ENCODE peak calls at places on chromosome 1, in four cellular contexts. One of them, this sample, is unnamed.

GRCh38 chr1:55239548-55239947 is 24.4 kb upstream of the USP24 start:
- DNase-seq in epithelial cell of esophagus: no peak
- DNase-seq in fibroblast of lung: no peak
- DNase-seq in omental fat pad: no peak
- DNase-seq in this sample: no peak

GRCh38 chr1:65924471-65924870 is 131.8 kb downstream of the PDE4B start:
- DNase-seq in epithelial cell of esophagus: peak
- DNase-seq in fibroblast of lung: peak
- DNase-seq in omental fat pad: no peak
- DNase-seq in this sample: no peak

GRCh38 chr1:24635195-24635843 is 7.8 kb upstream of the SRRM1 start:
- DNase-seq in epithelial cell of esophagus: peak
- DNase-seq in fibroblast of lung: peak
- DNase-seq in omental fat pad: no peak
- DNase-seq in this sample: no peak

GRCh38 chr1:219958875-219959417 is 30.6 kb upstream of the SLC30A10 start:
- DNase-seq in epithelial cell of esophagus: no peak
- DNase-seq in fibroblast of lung: no peak
- DNase-seq in omental fat pad: no peak
- DNase-seq in this sample: no peak

GRCh38 chr1:29767769-29768425 is 531.6 kb downstream of the PTPRU start:
- DNase-seq in epithelial cell of esophagus: no peak
- DNase-seq in fibroblast of lung: no peak
- DNase-seq in omental fat pad: no peak
- DNase-seq in this sample: no peak

GRCh38 chr1:36440044-36440443 is 10.2 kb downstream of the OSCP1 start:
- DNase-seq in epithelial cell of esophagus: no peak
- DNase-seq in fibroblast of lung: no peak
- DNase-seq in omental fat pad: no peak
- DNase-seq in this sample: no peak

GRCh38 chr1:147812799-147813198 is 52.4 kb upstream of the GJA5 start:
- DNase-seq in epithelial cell of esophagus: no peak
- DNase-seq in fibroblast of lung: no peak
- DNase-seq in omental fat pad: no peak
- DNase-seq in this sample: no peak

GRCh38 chr1:22189619-22190018 is 46.7 kb upstream of the WNT4 start:
- DNase-seq in epithelial cell of esophagus: no peak
- DNase-seq in fibroblast of lung: no peak
- DNase-seq in omental fat pad: no peak
- DNase-seq in this sample: no peak

GRCh38 chr1:179872558-179872957 is 5.0 kb downstream of the TOR1AIP2 start:
- DNase-seq in epithelial cell of esophagus: no peak
- DNase-seq in fibroblast of lung: no peak
- DNase-seq in omental fat pad: no peak
- DNase-seq in this sample: no peak
- TF ChIP-seq CTCF in epithelial cell of esophagus: no peak
- TF ChIP-seq CTCF in fibroblast of lung: no peak
- TF ChIP-seq CTCF in omental fat pad: no peak
- TF ChIP-seq CTCF in this sample: no peak

DNA sequence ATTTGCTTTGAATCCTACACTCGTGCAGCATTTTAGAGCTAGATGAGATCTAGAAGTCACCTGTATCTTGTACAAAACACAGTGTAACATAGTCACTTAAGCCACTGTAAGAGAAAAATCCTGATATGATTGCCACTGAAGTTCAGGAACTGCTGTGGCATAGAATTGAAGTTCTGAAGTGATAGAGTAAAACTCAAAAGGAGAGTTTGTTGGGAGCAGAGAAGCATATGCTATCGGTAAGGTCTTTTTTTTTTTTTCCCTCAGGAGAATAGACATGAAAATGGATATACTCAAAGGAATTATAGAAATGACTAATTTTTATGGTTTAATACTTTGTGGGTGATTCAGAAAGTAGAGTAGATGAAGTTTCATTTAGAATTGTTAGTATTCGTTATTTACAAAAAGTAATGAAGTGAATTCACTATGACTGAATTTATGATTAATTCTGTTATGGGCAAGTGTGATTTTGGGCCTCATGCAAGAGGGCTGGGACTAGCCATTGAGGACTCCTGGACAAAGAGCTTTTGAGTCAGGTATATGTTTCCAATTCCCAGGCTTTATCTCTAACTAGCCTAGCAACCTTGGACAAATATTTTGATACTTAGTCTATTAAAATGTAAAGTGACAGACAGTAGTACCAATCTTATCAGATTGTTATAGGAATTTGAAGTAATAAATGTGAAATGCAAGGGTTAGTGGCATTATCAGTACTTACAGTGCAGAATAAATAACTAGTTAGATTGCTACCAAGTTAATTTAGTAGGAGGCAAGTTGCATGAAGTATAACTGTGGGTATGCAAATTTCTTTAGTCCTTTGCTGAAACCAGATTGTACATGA is 3.1 kb downstream of the KCTD3 start:
- DNase-seq in epithelial cell of esophagus: no peak
- DNase-seq in fibroblast of lung: peak
- DNase-seq in omental fat pad: no peak
- DNase-seq in this sample: no peak
- TF ChIP-seq CTCF in epithelial cell of esophagus: no peak
- TF ChIP-seq CTCF in fibroblast of lung: no peak
- TF ChIP-seq CTCF in omental fat pad: no peak
- TF ChIP-seq CTCF in this sample: no peak

GRCh38 chr1:179365342-179366092 is at the start of gene AXDND1:
- DNase-seq in epithelial cell of esophagus: peak
- DNase-seq in fibroblast of lung: peak
- DNase-seq in omental fat pad: peak
- DNase-seq in this sample: peak
- TF ChIP-seq CTCF in epithelial cell of esophagus: peak
- TF ChIP-seq CTCF in fibroblast of lung: peak
- TF ChIP-seq CTCF in omental fat pad: no peak
- TF ChIP-seq CTCF in this sample: no peak

GRCh38 chr1:116372186-116372585 is 858 bp upstream of the ATP1A1 start:
- DNase-seq in epithelial cell of esophagus: no peak
- DNase-seq in fibroblast of lung: no peak
- DNase-seq in omental fat pad: no peak
- DNase-seq in this sample: no peak

GRCh38 chr1:116373451-116374339 is 651 bp downstream of the ATP1A1 start:
- DNase-seq in epithelial cell of esophagus: peak
- DNase-seq in fibroblast of lung: peak
- DNase-seq in omental fat pad: no peak
- DNase-seq in this sample: peak

GRCh38 chr1:116375165-116375883 is 2.3 kb downstream of the ATP1A1 start:
- DNase-seq in epithelial cell of esophagus: peak
- DNase-seq in fibroblast of lung: no peak
- DNase-seq in omental fat pad: no peak
- DNase-seq in this sample: no peak

GRCh38 chr1:116374340-116375164 is 1.5 kb downstream of the ATP1A1 start:
- DNase-seq in epithelial cell of esophagus: peak
- DNase-seq in fibroblast of lung: peak
- DNase-seq in omental fat pad: no peak
- DNase-seq in this sample: no peak

DNA sequence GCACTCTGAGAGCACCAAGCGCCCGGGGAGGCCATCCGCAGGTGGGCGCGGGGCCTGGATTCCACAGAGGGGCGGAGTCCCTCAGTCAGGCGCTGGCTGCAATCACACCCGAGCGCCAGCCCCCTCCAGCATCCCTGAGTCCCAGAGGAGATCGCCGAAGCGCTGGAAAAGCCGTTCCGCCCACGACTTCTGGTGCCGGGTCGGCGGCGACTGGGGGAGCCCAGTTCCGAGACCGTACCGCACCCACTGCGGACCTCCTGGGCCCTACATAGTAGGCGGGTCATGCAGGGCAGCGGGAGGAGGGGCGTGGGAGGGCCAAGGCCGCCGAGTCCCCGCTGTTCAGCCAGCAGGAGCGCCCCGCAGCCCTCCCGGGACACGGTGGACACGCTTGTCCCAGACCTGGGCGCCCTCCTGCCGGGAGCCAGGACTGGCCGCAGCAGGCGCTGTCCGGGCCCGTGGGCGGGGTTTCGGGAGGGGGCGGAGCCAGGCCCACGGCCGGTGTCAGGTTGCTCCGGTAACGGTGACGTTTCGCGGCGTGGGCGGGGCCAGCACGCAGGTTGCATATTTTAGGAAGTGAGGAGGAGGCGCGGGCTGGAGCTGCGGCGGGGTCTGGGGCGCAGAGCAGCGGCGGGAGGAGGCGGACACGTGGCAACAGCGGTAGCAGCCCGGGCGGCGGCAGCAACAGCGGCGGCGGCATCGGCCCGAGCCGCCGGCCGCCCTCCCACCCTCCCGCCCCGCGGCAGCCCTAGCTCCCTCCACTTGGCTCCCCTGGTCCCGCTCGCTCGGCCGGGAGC is at the start of gene ATP1A1:
- DNase-seq in epithelial cell of esophagus: peak
- DNase-seq in fibroblast of lung: peak
- DNase-seq in omental fat pad: peak
- DNase-seq in this sample: peak
- TF ChIP-seq CTCF in epithelial cell of esophagus: no peak
- TF ChIP-seq CTCF in fibroblast of lung: no peak
- TF ChIP-seq CTCF in omental fat pad: no peak
- TF ChIP-seq CTCF in this sample: no peak

GRCh38 chr1:157181258-157181657 is 43.1 kb upstream of the ETV3 start:
- DNase-seq in epithelial cell of esophagus: no peak
- DNase-seq in fibroblast of lung: no peak
- DNase-seq in omental fat pad: no peak
- DNase-seq in this sample: no peak
- TF ChIP-seq CTCF in epithelial cell of esophagus: no peak
- TF ChIP-seq CTCF in fibroblast of lung: no peak
- TF ChIP-seq CTCF in omental fat pad: no peak
- TF ChIP-seq CTCF in this sample: no peak

GRCh38 chr1:7120863-7121621 is 335.8 kb downstream of the CAMTA1 start:
- DNase-seq in epithelial cell of esophagus: no peak
- DNase-seq in fibroblast of lung: peak
- DNase-seq in omental fat pad: no peak
- DNase-seq in this sample: no peak

GRCh38 chr1:7113822-7114221 is 328.6 kb downstream of the CAMTA1 start:
- DNase-seq in epithelial cell of esophagus: no peak
- DNase-seq in fibroblast of lung: no peak
- DNase-seq in omental fat pad: no peak
- DNase-seq in this sample: no peak

GRCh38 chr1:7117599-7118281 is 332.5 kb downstream of the CAMTA1 start:
- DNase-seq in epithelial cell of esophagus: peak
- DNase-seq in fibroblast of lung: peak
- DNase-seq in omental fat pad: no peak
- DNase-seq in this sample: no peak

GRCh38 chr1:7116001-7116400 is 330.7 kb downstream of the CAMTA1 start:
- DNase-seq in epithelial cell of esophagus: peak
- DNase-seq in fibroblast of lung: no peak
- DNase-seq in omental fat pad: no peak
- DNase-seq in this sample: no peak

GRCh38 chr1:7117265-7117598 is 332.0 kb downstream of the CAMTA1 start:
- DNase-seq in epithelial cell of esophagus: no peak
- DNase-seq in fibroblast of lung: no peak
- DNase-seq in omental fat pad: no peak
- DNase-seq in this sample: no peak
- TF ChIP-seq CTCF in epithelial cell of esophagus: no peak
- TF ChIP-seq CTCF in fibroblast of lung: peak
- TF ChIP-seq CTCF in omental fat pad: no peak
- TF ChIP-seq CTCF in this sample: peak

DNA sequence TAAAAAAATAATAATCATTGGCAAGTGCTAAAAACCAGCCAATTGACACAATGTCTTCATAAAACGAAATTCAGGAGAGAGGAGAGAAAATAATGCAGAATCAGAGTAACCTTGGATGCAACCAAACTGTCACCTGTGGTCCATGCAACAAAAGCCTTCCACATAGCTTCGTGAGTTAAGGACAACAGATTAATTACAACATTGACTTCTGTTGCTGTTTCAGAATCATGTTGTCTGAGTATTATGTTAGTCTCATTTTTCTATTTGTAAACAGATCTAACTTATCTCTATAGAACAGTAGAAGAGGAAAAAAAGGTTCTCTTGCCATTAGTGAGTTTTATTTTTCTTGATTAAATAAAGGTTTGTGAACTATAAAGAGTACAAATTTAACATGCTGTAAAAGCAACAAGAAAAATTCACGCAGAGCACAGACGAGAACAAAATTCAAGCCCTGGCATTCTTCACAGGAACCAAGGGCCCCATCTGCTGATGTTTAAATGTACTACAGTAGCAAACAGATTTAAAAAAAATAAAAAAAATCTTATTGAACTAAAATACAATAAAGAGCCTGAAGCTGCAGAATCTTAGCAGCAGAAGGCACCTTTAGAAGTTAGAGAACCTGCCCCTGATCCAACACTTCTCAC is 381.1 kb upstream of the PKN2 start:
- DNase-seq in epithelial cell of esophagus: peak
- DNase-seq in fibroblast of lung: peak
- DNase-seq in omental fat pad: no peak
- DNase-seq in this sample: no peak
- TF ChIP-seq CTCF in epithelial cell of esophagus: peak
- TF ChIP-seq CTCF in fibroblast of lung: peak
- TF ChIP-seq CTCF in omental fat pad: no peak
- TF ChIP-seq CTCF in this sample: peak

DNA sequence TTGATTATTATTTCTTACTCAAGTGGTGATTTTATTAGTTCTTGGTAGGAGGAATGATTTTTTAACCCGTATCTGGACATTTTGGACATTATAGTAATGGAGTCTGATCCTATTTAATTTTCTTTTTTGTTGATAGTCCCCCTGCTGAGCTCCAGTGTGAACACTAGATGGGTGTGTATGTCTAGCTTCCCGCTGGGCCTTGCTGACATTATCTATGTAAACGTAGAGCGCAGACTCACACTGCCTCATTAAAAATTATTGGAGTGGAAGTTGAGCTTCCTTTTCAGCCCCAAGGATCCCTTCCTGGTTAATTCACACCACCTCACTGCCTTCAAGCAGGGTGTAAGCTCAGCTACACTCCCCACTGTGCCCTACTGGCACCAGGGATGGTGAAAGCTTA is 467.6 kb upstream of the PKN2 start:
- DNase-seq in epithelial cell of esophagus: no peak
- DNase-seq in fibroblast of lung: no peak
- DNase-seq in omental fat pad: no peak
- DNase-seq in this sample: no peak
- TF ChIP-seq CTCF in epithelial cell of esophagus: no peak
- TF ChIP-seq CTCF in fibroblast of lung: no peak
- TF ChIP-seq CTCF in omental fat pad: no peak
- TF ChIP-seq CTCF in this sample: no peak

This sample was measured in type B pancreatic cell.